ENCODE peak calls at places on chromosome 20, in ten cellular contexts. O, E, B, Z, R, W, S, P, C and N are unnamed samples.

GRCh38 chr20:14700641-14700965 is 363.2 kb upstream of the FLRT3 start:
- DNase-seq in O (no peak), E (no peak), B (peak), Z (no peak), R (no peak), W (peak), S (no peak), P (no peak), C (peak), N (no peak)

GRCh38 chr20:59144179-59144830 is 19.3 kb upstream of the ZNF831 start:
- DNase-seq in O (no peak), E (no peak), B (no peak), Z (no peak), R (no peak), W (no peak), S (no peak), P (no peak), C (no peak), N (no peak)

GRCh38 chr20:16491277-16491912 is 81.9 kb downstream of the KIF16B start:
- DNase-seq in O (no peak), E (no peak), B (peak), Z (no peak), R (peak), W (no peak), S (no peak), P (no peak), C (no peak), N (no peak)

GRCh38 chr20:4815618-4816017 is 93.9 kb downstream of the PRND start:
- DNase-seq in O (no peak), E (no peak), B (no peak), Z (no peak), R (no peak), W (no peak), S (no peak), P (no peak), C (no peak), N (peak)

GRCh38 chr20:47258745-47259695 is 97.5 kb downstream of the ZMYND8 start:
- DNase-seq in O (no peak), E (peak), B (peak), Z (no peak), R (peak), W (no peak), S (no peak), P (no peak), C (peak), N (no peak)

GRCh38 chr20:46520976-46521579 is 7.7 kb upstream of the ZNF334 start:
- DNase-seq in O (peak), E (no peak), B (peak), Z (peak), R (peak), W (peak), S (no peak), P (peak), C (peak), N (peak)

GRCh38 chr20:9442858-9443257 is 71.5 kb upstream of the LAMP5 start:
- DNase-seq in O (no peak), E (no peak), B (no peak), Z (peak), R (no peak), W (no peak), S (no peak), P (no peak), C (no peak), N (no peak)

GRCh38 chr20:59831024-59831900 is 102.2 kb downstream of the SYCP2 start:
- DNase-seq in O (no peak), E (no peak), B (no peak), Z (no peak), R (peak), W (no peak), S (peak), P (no peak), C (no peak), N (no peak)

GRCh38 chr20:14673164-14673563 is 335.8 kb upstream of the FLRT3 start:
- DNase-seq in O (no peak), E (no peak), B (peak), Z (no peak), R (no peak), W (no peak), S (no peak), P (no peak), C (no peak), N (no peak)

GRCh38 chr20:47790032-47790965 is 5.0 kb upstream of the SULF2 start:
- DNase-seq in O (no peak), E (no peak), B (peak), Z (no peak), R (no peak), W (no peak), S (no peak), P (no peak), C (peak), N (no peak)

GRCh38 chr20:17622086-17622850 is 52.4 kb downstream of the DSTN start:
- DNase-seq in O (no peak), E (peak), B (no peak), Z (no peak), R (peak), W (no peak), S (no peak), P (peak), C (no peak), N (no peak)

GRCh38 chr20:4136078-4136966 is 121.0 kb upstream of the RNF24 start:
- DNase-seq in O (no peak), E (no peak), B (no peak), Z (no peak), R (no peak), W (no peak), S (peak), P (no peak), C (no peak), N (no peak)

DNA sequence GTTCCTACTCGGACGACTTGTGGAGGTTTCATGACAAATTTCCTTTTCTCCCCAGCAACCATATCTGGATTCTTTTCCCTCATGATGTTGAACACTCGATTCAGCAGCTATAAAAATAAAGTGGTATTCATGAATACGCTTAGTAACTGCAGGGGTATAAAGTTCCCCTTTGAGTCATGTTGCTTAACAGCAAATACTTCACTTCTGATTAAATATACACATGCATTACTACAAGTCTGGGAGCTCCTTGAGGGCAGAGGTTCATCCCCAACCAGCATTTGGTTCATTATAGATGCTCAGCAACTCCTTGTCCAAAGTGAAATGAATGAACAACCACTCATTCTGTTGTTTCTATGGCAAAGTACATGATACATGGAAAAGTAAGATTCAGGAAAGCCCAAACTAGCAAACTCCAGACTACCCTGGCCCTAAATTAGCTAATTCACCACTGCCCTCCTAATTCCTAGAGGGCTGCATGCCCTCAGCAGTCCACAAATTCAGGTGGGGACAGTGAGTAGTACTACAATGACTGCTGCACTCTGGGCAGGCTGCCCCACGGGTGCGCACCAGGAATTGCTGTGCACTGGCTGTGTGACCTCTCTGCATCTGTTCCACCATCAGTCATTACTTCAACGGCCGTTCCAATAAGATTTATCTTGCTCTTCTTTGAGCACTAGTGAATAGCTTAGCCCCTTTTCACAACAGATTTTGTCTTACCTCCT is 15.2 kb downstream of the EIF2S2 start:
- DNase-seq in O (no peak), E (no peak), B (no peak), Z (no peak), R (no peak), W (no peak), S (no peak), P (no peak), C (peak), N (no peak)
- TF ChIP-seq CTCF in O (no peak), E (no peak), B (no peak), Z (no peak), R (no peak), W (no peak), S (no peak), P (no peak), C (no peak), N (no peak)

DNA sequence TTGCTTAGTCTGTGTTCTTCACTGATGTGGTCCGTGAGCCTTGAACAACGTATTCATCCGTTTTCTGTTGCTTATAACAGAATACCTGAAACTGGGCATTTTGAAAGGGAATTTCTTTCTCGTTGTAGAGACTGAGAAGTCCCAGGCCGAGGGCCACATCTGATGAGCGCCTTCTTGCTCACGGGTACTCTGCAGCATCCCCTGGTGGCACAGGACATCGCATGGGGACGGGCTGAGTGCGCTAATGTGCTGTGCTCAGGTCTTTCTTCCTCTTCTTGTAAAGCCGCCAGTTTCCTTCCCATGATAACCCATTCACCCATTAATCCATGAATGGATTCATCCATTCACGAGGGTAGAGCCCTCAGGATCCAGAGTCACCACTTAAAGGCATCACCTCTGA is 161.0 kb downstream of the NFATC2 start:
- DNase-seq in O (no peak), E (no peak), B (no peak), Z (no peak), R (no peak), W (no peak), S (peak), P (no peak), C (no peak), N (no peak)
- TF ChIP-seq CTCF in O (no peak), E (no peak), B (no peak), Z (peak), R (no peak), W (no peak), S (no peak), P (no peak), C (no peak), N (no peak)

GRCh38 chr20:25081065-25081729 is 744 bp downstream of the VSX1 start:
- DNase-seq in O (no peak), E (no peak), B (peak), Z (no peak), R (no peak), W (no peak), S (peak), P (no peak), C (no peak), N (no peak)
- TF ChIP-seq CTCF in O (no peak), E (no peak), B (no peak), Z (no peak), R (no peak), W (no peak), S (peak), P (no peak), C (no peak), N (no peak)

GRCh38 chr20:63297796-63298572 is 5.0 kb downstream of the COL20A1 start:
- DNase-seq in O (no peak), E (no peak), B (no peak), Z (no peak), R (no peak), W (no peak), S (peak), P (no peak), C (no peak), N (no peak)
- TF ChIP-seq CTCF in O (no peak), E (no peak), B (no peak), Z (no peak), R (no peak), W (no peak), S (no peak), P (no peak), C (no peak), N (no peak)

DNA sequence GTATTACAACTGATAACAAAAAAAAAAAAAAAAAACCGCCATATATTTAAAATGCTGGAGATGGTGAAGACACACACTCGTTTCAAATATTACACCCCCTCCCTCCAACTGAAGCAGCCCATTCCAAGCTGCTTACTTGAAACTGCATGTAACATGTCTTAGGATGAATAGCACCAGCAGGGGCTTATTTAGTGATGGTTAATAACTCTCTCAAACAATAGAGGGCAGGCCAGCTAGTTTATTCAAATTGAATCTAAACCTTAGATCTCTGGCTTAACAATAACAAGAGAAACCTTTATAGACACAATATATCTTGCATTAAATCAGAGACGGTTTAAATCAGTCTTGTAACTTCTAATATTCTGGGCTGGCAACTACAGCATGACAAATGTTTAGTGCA is 9.3 kb upstream of the JPH2 start:
- DNase-seq in O (peak), E (no peak), B (no peak), Z (peak), R (no peak), W (no peak), S (no peak), P (no peak), C (no peak), N (no peak)
- TF ChIP-seq CTCF in O (peak), E (no peak), B (no peak), Z (peak), R (no peak), W (no peak), S (peak), P (no peak), C (peak), N (no peak)

GRCh38 chr20:32945710-32946221 is 58.5 kb downstream of the SUN5 start:
- DNase-seq in O (no peak), E (no peak), B (peak), Z (peak), R (no peak), W (no peak), S (no peak), P (no peak), C (peak), N (no peak)
- TF ChIP-seq CTCF in O (peak), E (no peak), B (peak), Z (peak), R (no peak), W (peak), S (peak), P (no peak), C (peak), N (peak)

DNA sequence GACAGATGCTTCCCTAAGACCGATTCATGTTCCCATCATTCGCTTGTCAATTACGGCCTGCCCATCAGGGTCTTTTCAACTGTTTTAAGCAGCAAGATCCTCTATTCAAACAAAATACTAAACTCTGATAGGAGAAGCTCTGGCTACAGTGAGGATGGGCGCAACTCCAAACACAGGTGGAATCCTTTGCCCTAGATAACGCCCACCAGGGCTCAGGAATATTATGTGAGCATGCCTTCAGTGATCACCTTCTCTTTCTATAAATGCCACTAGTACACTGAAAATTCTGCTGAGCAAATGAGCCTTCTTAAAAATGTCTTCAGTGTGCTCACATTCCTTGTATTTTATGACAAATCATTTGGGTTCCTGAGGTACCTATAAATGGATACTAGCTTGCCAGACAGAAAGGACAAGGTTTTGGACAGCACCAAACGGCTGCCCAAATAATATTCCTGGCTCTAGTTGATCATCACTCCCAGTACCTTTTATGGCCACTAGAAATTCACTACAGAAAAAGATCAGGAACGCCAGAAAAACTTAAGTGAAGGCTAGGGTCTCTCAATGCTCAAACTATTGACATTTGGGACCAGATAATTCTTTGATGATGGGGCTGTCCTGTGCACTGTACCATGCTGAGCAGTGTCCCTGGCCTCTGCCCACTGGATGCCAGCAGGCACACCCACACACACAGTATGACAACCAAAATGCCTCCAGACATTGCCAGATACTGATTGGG is 13.1 kb downstream of the ZNF217 start:
- DNase-seq in O (no peak), E (no peak), B (no peak), Z (no peak), R (peak), W (no peak), S (no peak), P (no peak), C (no peak), N (no peak)
- TF ChIP-seq CTCF in O (no peak), E (no peak), B (no peak), Z (peak), R (no peak), W (no peak), S (no peak), P (no peak), C (no peak), N (no peak)

DNA sequence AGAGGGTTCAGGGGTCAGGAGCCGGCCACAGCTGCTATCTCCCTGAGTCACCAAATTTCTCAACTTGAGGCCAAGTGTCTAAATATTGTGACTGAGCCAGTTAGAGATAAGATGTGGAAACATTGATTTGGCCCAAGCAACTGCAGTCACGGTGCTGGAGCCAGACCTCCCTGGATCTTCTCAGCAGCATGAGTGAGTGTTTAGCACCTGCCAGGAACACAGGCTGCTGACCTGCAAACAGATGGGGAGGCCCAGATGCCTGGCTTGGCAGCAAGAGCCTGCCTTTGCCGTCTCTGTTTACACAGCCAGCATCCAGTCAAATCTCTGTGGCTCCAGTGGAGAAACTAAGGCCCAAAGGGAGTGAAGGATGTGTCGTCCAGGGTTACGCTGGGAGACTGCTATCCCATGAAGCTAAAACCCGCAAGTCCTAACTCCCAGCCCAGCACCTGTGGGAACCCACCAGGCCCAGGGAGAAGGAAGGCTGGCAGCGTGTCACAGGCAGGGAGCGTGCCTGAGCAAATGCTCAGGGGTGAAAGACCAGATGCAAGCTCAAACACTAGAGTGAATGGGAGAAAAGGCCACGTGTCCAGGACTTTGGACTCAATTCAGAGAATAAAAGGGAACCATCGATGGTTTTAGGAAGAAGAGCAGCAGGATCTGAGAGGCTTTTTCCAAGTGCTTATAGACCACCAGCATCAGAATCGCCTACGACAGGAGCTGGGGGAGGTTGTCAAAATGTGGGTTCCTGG is 15.9 kb upstream of the PTGIS start:
- DNase-seq in O (peak), E (no peak), B (peak), Z (peak), R (peak), W (peak), S (no peak), P (no peak), C (peak), N (peak)
- TF ChIP-seq CTCF in O (no peak), E (no peak), B (no peak), Z (no peak), R (no peak), W (no peak), S (no peak), P (no peak), C (no peak), N (no peak)